ENCODE peak calls at places on chromosomes 5 and 9, in six cellular contexts. R is lower lobe of right lung; X is activated T-helper 1 cell treated with Interleukin-2 at 50 U/mL for 16 hours; K is amygdala; S is activated CD4-positive, alpha-beta T cell treated with anti-CD3 and anti-CD28 coated beads for 24 hours; O is head of caudate nucleus. H is an unnamed sample.

GRCh38 chr5:94577466-94578245 is 40.7 kb downstream of the KIAA0825 start:
- DNase-seq in R (no peak), X (no peak), K (no peak), S (no peak), O (no peak), H (no peak)

GRCh38 chr9:88593537-88594185 is 58.7 kb downstream of the NXNL2 start:
- DNase-seq in R (no peak), X (no peak), K (no peak), S (peak), O (peak), H (no peak)

GRCh38 chr9:6214903-6215302 is 704 bp upstream of the IL33 start:
- DNase-seq in R (no peak), X (no peak), K (no peak), S (no peak), O (no peak), H (no peak)

GRCh38 chr9:20319641-20320337 is 302.5 kb downstream of the MLLT3 start:
- DNase-seq in R (no peak), X (peak), K (no peak), S (no peak), O (no peak), H (no peak)

GRCh38 chr5:180194410-180195345 is 14.3 kb downstream of the RASGEF1C start:
- DNase-seq in R (no peak), X (no peak), K (no peak), S (no peak), O (no peak), H (no peak)

GRCh38 chr5:134567651-134568338 is 42.3 kb downstream of the JADE2 start:
- DNase-seq in R (peak), X (no peak), K (no peak), S (no peak), O (no peak), H (no peak)

GRCh38 chr5:142426129-142426641 is 101.4 kb upstream of the SPRY4 start:
- DNase-seq in R (no peak), X (peak), K (no peak), S (no peak), O (no peak), H (peak)

GRCh38 chr5:72324186-72324825 is 4.1 kb downstream of the PTCD2 start:
- DNase-seq in R (no peak), X (no peak), K (no peak), S (no peak), O (no peak), H (no peak)

GRCh38 chr5:72443883-72444282 is 63.3 kb downstream of the ZNF366 start:
- DNase-seq in R (no peak), X (no peak), K (no peak), S (no peak), O (no peak), H (no peak)

GRCh38 chr5:36363101-36363500 is 61.4 kb upstream of the RANBP3L start:
- DNase-seq in R (no peak), X (no peak), K (no peak), S (no peak), O (no peak), H (no peak)

GRCh38 chr9:36207546-36208012 is 16.9 kb downstream of the CLTA start:
- DNase-seq in R (no peak), X (no peak), K (no peak), S (no peak), O (no peak), H (no peak)

GRCh38 chr5:43243270-43243669 is 51.2 kb downstream of the NIM1K start:
- DNase-seq in R (no peak), X (no peak), K (no peak), S (no peak), O (no peak), H (no peak)

GRCh38 chr5:174300118-174300940 is 254.8 kb downstream of the NSG2 start:
- DNase-seq in R (no peak), X (no peak), K (no peak), S (no peak), O (no peak), H (no peak)

GRCh38 chr9:108083796-108084352 is 594.3 kb upstream of the KLF4 start:
- DNase-seq in R (no peak), X (no peak), K (no peak), S (no peak), O (no peak), H (no peak)

GRCh38 chr9:134641173-134641985 is at the start of gene COL5A1:
- DNase-seq in R (peak), X (no peak), K (peak), S (peak), O (peak), H (peak)

GRCh38 chr5:146799235-146800015 is 79.1 kb downstream of the PPP2R2B start:
- DNase-seq in R (no peak), X (no peak), K (no peak), S (no peak), O (no peak), H (no peak)

GRCh38 chr5:9714187-9714586 is 84.0 kb upstream of the TAS2R1 start:
- DNase-seq in R (no peak), X (no peak), K (no peak), S (no peak), O (no peak), H (no peak)

GRCh38 chr9:137376386-137376785 is 46.6 kb downstream of the EXD3 start:
- DNase-seq in R (no peak), X (no peak), K (no peak), S (no peak), O (no peak), H (no peak)

GRCh38 chr5:125043781-125044391 is 297.4 kb upstream of the ZNF608 start:
- DNase-seq in R (peak), X (no peak), K (no peak), S (no peak), O (peak), H (peak)

GRCh38 chr5:176621661-176622079 is 8.7 kb downstream of the SNCB start:
- DNase-seq in R (no peak), X (no peak), K (no peak), S (no peak), O (peak), H (no peak)

GRCh38 chr9:116099821-116100220 is 53.8 kb upstream of the PAPPA start:
- DNase-seq in R (no peak), X (no peak), K (no peak), S (no peak), O (no peak), H (no peak)

GRCh38 chr9:90936380-90936779 is 134.8 kb downstream of the SYK start:
- DNase-seq in R (no peak), X (no peak), K (no peak), S (no peak), O (no peak), H (no peak)

GRCh38 chr5:38393636-38394035 is 135.3 kb downstream of the EGFLAM start:
- DNase-seq in R (no peak), X (no peak), K (no peak), S (no peak), O (no peak), H (no peak)

GRCh38 chr5:90802695-90803317 is 244.2 kb downstream of the ADGRV1 start:
- DNase-seq in R (no peak), X (no peak), K (no peak), S (no peak), O (peak), H (no peak)

H was measured in heart left ventricle.